ENCODE peak calls at places on chromosomes 7 and 10, in seven cellular contexts. T is mesendoderm, F is neuronal stem cell, M is H9, D is IMR-90, X is trophoblast cell, C is H1. Z is an unnamed sample. For H3K79me1, the result is how much of the 10 kb centered on the place peaks cover.

GRCh38 chr7:26038201-26038990 is 113.6 kb upstream of the NFE2L3 start:
- DNase-seq in T (no peak), F (no peak), M (no peak), D (no peak), X (no peak), C (no peak), Z (no peak)

GRCh38 chr10:128035557-128035973 is 90.7 kb downstream of the MKI67 start:
- DNase-seq in T (peak), F (peak), M (peak), D (no peak), X (peak), C (peak), Z (peak)

GRCh38 chr10:87913170-87913921 is 49.9 kb downstream of the PTEN start:
- DNase-seq in T (no peak), F (peak), M (no peak), D (no peak), X (no peak), C (no peak), Z (no peak)

GRCh38 chr10:100364735-100365391 is 17.8 kb downstream of the SCD start:
- DNase-seq in T (peak), F (no peak), M (peak), D (peak), X (peak), C (no peak), Z (peak)

GRCh38 chr10:93079663-93080349 is 6.1 kb downstream of the CYP26A1 start:
- DNase-seq in T (peak), F (no peak), M (no peak), D (no peak), X (no peak), C (no peak), Z (no peak)

GRCh38 chr7:140005754-140006503 is 56.8 kb downstream of the PARP12 start:
- DNase-seq in T (peak), F (peak), M (peak), D (no peak), X (peak), C (peak), Z (peak)

GRCh38 chr10:48775206-48775517 is 90.5 kb downstream of the WDFY4 start:
- DNase-seq in T (no peak), F (no peak), M (no peak), D (no peak), X (no peak), C (no peak), Z (no peak)

GRCh38 chr7:84507529-84507928 is 312.9 kb upstream of the SEMA3A start:
- DNase-seq in T (no peak), F (no peak), M (no peak), D (no peak), X (no peak), C (no peak), Z (no peak)

GRCh38 chr7:20541615-20542349 is 73.7 kb upstream of the ABCB5 start:
- DNase-seq in T (no peak), F (no peak), M (no peak), D (no peak), X (no peak), C (no peak), Z (no peak)

GRCh38 chr10:99708428-99709010 is 23.4 kb downstream of the COX15 start:
- DNase-seq in T (no peak), F (no peak), M (no peak), D (peak), X (no peak), C (no peak), Z (peak)

GRCh38 chr7:71266912-71267311 is 135.0 kb downstream of the GALNT17 start:
- DNase-seq in T (peak), F (no peak), M (no peak), D (no peak), X (no peak), C (no peak), Z (no peak)

GRCh38 chr7:101562531-101563197 is 66.4 kb downstream of the MYL10 start:
- DNase-seq in T (no peak), F (no peak), M (peak), D (no peak), X (no peak), C (no peak), Z (no peak)

GRCh38 chr7:21611129-21611528 is 68.3 kb downstream of the DNAH11 start:
- DNase-seq in T (no peak), F (no peak), M (no peak), D (no peak), X (no peak), C (no peak), Z (no peak)

GRCh38 chr10:91590904-91591791 is 41.7 kb downstream of the PPP1R3C start:
- DNase-seq in T (peak), F (no peak), M (no peak), D (peak), X (no peak), C (no peak), Z (peak)

GRCh38 chr7:139680676-139681462 is 96.9 kb downstream of the HIPK2 start:
- DNase-seq in T (peak), F (no peak), M (no peak), D (peak), X (peak), C (no peak), Z (peak)

GRCh38 chr7:130290745-130291144 is 2.2 kb upstream of the CPA4 start:
- DNase-seq in T (peak), F (no peak), M (no peak), D (peak), X (peak), C (no peak), Z (peak)

GRCh38 chr10:17144032-17144431 is 14.4 kb upstream of the CUBN start:
- DNase-seq in T (no peak), F (no peak), M (no peak), D (no peak), X (no peak), C (no peak), Z (no peak)

GRCh38 chr7:151134743-151135524 is 32.6 kb downstream of the GBX1 start:
- DNase-seq in T (no peak), F (no peak), M (no peak), D (no peak), X (no peak), C (no peak), Z (no peak)

GRCh38 chr10:80322158-80322557 is 32.7 kb upstream of the MAT1A start:
- DNase-seq in T (peak), F (no peak), M (no peak), D (no peak), X (peak), C (no peak), Z (no peak)

GRCh38 chr7:137878333-137878961 is 31.7 kb upstream of the DGKI start:
- DNase-seq in T (peak), F (no peak), M (no peak), D (peak), X (no peak), C (no peak), Z (no peak)

GRCh38 chr7:734808-735207 is 7.7 kb upstream of the PRKAR1B start:
- DNase-seq in T (peak), F (no peak), M (no peak), D (no peak), X (no peak), C (no peak), Z (no peak)

GRCh38 chr7:23276381-23276780 is 22.8 kb upstream of the MALSU1 start:
- DNase-seq in T (peak), F (no peak), M (peak), D (no peak), X (no peak), C (peak), Z (peak)

GRCh38 chr10:96502561-96503267 is 11.0 kb downstream of the TLL2 start:
- DNase-seq in T (no peak), F (no peak), M (no peak), D (no peak), X (no peak), C (no peak), Z (no peak)

GRCh38 chr10:77636286-77636966 is 1.2 kb downstream of the KCNMA1 start:
- DNase-seq in T (peak), F (no peak), M (peak), D (no peak), X (no peak), C (no peak), Z (no peak)

GRCh38 chr7:82559203-82559805 is 115.7 kb upstream of the CACNA2D1 start:
- DNase-seq in T (peak), F (peak), M (peak), D (no peak), X (no peak), C (no peak), Z (no peak)

GRCh38 chr7:33250421-33250827 is 121.1 kb downstream of the BBS9 start:
- DNase-seq in T (no peak), F (no peak), M (no peak), D (peak), X (no peak), C (no peak), Z (peak)

GRCh38 chr7:36128448-36129047 is 24.5 kb upstream of the EEPD1 start:
- DNase-seq in T (peak), F (no peak), M (peak), D (peak), X (peak), C (no peak), Z (peak)

GRCh38 chr10:11609492-11610093 is 1.9 kb downstream of the USP6NL start:
- DNase-seq in T (peak), F (no peak), M (no peak), D (no peak), X (no peak), C (no peak), Z (peak)

GRCh38 chr10:1241322-1241890 is 185.2 kb downstream of the WDR37 start:
- DNase-seq in T (no peak), F (no peak), M (no peak), D (no peak), X (no peak), C (no peak), Z (no peak)

GRCh38 chr7:39459606-39460090 is 106.6 kb upstream of the YAE1 start:
- DNase-seq in T (no peak), F (no peak), M (no peak), D (no peak), X (no peak), C (no peak), Z (no peak)

GRCh38 chr7:101564778-101565211 is 64.3 kb downstream of the MYL10 start:
- DNase-seq in T (peak), F (peak), M (peak), D (no peak), X (no peak), C (peak), Z (no peak)

GRCh38 chr10:133554600-133554999 is 10.8 kb downstream of the SYCE1 start:
- DNase-seq in T (no peak), F (no peak), M (no peak), D (no peak), X (no peak), C (no peak), Z (no peak)

GRCh38 chr7:77697535-77697831 is 1.2 kb downstream of the RSBN1L start:
- DNase-seq in T (no peak), F (no peak), M (no peak), D (no peak), X (no peak), C (no peak), Z (no peak)

GRCh38 chr7:108002726-108003590 is at the start of gene LAMB1:
- DNase-seq in T (peak), F (peak), M (peak), D (peak), X (peak), C (no peak), Z (peak)

GRCh38 chr7:30750574-30751256 is 1.2 kb upstream of the INMT start:
- DNase-seq in T (no peak), F (no peak), M (no peak), D (peak), X (no peak), C (no peak), Z (peak)

GRCh38 chr10:117420768-117421167 is 45.5 kb upstream of the PDZD8 start:
- DNase-seq in T (no peak), F (no peak), M (no peak), D (no peak), X (no peak), C (no peak), Z (no peak)

GRCh38 chr10:34814228-34815173 is 595 bp downstream of the PARD3 start:
- DNase-seq in T (peak), F (peak), M (peak), D (peak), X (peak), C (no peak), Z (peak)

GRCh38 chr10:79028456-79029010 is 40.2 kb upstream of the ZMIZ1 start:
- DNase-seq in T (no peak), F (no peak), M (no peak), D (no peak), X (no peak), C (no peak), Z (no peak)

GRCh38 chr10:79026806-79027146 is 42.0 kb upstream of the ZMIZ1 start:
- DNase-seq in T (no peak), F (no peak), M (no peak), D (no peak), X (no peak), C (no peak), Z (no peak)

GRCh38 chr10:79027147-79028055 is 41.4 kb upstream of the ZMIZ1 start:
- DNase-seq in T (no peak), F (no peak), M (no peak), D (no peak), X (no peak), C (no peak), Z (no peak)

GRCh38 chr10:79029478-79030390 is 39.0 kb upstream of the ZMIZ1 start:
- DNase-seq in T (no peak), F (no peak), M (no peak), D (no peak), X (no peak), C (no peak), Z (no peak)

DNA sequence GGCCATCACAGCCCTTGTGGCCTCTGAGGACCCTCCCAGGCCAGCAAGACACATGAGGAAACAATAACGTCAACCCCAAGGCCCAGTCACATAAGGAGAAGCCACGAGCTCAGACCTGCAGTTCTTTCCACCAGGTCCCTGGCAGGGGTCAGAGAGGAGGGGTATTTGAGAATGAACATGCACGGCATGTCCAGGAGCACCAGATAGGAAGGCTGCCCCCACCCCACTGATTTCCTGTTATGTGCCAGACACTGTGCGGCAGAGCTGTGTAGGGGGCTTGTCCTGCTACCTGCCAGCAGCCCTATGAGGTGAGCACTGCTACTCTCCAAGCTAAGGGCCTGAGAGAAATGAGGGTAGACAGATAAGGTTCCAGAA is 40.7 kb upstream of the ZMIZ1 start:
- DNase-seq in T (no peak), F (no peak), M (no peak), D (no peak), X (no peak), C (no peak), Z (no peak)
- H2BK5ac ChIP-seq in T (no peak), F (peak), M (no peak), D (no peak), X (no peak), C (no peak), Z (no peak)

DNA sequence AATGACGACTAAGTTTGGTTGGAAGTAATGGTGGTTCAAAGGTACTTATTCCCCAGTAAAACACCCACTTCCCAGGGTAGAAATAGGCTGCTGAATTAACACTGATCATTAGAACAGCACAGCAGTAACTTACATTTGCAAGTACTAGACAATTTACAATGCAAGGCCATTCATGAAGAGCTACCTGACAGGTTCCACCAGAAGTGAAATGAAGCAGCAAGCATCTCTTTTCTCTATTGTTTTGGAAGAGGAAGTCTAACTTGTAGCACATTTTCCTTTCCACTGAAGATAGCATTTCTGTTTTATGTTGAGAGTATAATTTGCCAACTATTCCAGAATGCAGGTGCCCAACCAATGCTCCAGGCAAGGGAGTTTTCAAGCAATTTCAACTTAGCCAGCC is 145.9 kb downstream of the CREB5 start:
- DNase-seq in T (no peak), F (no peak), M (no peak), D (no peak), X (no peak), C (no peak), Z (no peak)
- H3K79me1 ChIP-seq in T (under half), F (under half), M (under half), D (under half), X (under half), C (under half), Z (under half)

GRCh38 chr7:2606539-2606936 is 25.2 kb upstream of the TTYH3 start:
- DNase-seq in T (no peak), F (no peak), M (no peak), D (no peak), X (no peak), C (no peak), Z (no peak)

GRCh38 chr7:2609001-2609411 is 22.8 kb upstream of the TTYH3 start:
- DNase-seq in T (peak), F (no peak), M (peak), D (peak), X (peak), C (no peak), Z (peak)

GRCh38 chr7:2607913-2608899 is 23.6 kb upstream of the TTYH3 start:
- DNase-seq in T (no peak), F (no peak), M (peak), D (no peak), X (peak), C (no peak), Z (no peak)

GRCh38 chr7:2605608-2606538 is 25.9 kb upstream of the TTYH3 start:
- DNase-seq in T (no peak), F (no peak), M (no peak), D (no peak), X (no peak), C (no peak), Z (no peak)

DNA sequence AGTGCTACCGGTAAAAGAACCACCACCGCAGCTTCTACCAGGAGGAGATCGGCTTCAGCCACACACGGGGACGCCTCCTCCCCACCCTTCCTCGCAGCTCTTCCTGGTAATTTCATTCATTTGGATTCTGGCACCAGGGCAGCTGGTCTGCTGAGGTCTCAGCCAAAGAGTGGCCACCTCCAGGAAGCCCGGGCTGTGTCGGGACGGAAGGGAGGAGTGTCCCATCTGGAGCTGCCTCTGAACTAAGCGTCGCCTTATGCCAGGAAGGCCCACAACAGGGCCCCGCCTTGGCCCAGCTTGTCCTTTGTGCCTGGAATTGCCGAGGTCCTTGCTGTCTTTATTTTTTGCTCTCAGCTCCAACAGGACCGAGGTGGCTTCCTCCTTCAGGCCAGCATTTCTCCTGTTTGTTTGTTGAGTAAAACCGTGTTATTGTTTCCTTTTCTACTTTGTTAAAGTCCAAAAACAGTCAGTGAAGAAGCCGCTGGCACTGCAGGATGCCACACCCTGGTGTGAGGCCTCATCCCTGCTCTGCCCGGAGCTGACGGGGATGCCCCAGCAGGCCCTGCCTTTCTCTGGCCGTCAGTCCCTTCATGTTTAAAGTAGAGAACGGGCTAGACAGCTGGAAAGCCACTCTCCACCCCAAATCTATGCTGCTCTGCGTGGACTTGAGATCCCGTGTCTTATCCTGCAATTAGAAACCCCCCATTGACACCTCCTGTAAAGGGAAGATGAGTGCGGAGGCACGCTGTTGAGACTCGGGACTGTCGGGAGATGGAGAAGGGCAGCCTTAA is 24.5 kb upstream of the TTYH3 start:
- DNase-seq in T (no peak), F (no peak), M (no peak), D (no peak), X (no peak), C (no peak), Z (no peak)
- H3K4ac ChIP-seq in T (no peak), F (no peak), M (no peak), D (no peak), X (no peak), C (no peak), Z (no peak)

DNA sequence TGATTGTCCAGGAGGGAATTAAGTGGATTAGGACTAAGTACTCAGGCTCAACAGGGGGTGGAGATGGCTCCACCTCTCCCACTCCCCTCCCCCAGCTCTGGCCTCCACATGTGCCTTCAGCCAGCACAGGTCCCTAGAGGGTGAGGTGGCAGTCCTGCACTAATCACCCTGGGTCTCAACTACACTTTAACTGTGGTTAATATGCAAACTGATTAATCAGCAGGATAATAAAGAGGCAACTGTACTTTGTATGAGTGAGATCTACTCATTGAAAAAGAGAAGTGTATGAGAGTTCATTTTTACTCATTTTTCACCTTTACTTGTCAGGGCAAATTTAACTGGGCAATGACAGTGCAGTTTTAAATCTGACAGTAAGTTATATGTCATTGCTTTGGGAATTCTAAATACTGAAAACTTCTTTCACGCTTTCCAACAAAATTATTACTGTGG is 223.8 kb upstream of the CCDC6 start:
- DNase-seq in T (peak), F (peak), M (peak), D (no peak), X (no peak), C (no peak), Z (no peak)
- H2BK5ac ChIP-seq in T (no peak), F (no peak), M (no peak), D (no peak), X (no peak), C (no peak), Z (no peak)

DNA sequence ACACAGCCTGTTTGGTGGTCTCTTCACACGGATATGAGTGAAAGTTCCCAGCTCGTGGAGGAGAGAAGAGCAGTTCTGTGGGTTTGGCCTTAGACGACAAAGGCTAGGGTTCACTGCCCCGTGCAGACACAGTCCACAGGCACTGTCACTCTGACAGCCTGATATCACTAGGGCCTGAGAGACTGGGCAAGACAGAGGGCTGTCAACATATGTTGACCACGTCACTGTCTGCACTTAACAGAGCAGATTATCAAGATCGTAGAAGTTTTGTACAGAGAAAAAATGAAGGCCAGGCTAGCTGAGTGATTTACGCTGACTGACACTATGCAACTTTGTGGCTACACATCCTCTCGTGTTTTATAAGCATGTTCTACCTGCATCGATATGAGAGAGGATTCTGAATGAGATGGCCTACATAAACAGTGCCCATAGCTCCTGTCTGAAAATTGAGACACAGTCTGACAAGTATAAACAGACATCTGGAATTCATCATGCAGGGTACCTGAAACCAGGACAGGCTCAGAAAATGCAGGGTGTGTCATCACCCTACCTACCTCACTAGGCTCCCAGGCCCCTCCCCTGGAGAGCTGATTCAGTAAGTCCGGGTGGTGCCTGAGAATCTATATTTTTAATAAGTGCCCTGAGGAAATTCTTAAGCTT is 120.0 kb downstream of the SGMS1 start:
- DNase-seq in T (peak), F (no peak), M (no peak), D (no peak), X (peak), C (no peak), Z (no peak)
- H3K79me1 ChIP-seq in T (under half), F (under half), M (under half), D (under half), X (under half), C (under half), Z (under half)

GRCh38 chr10:84049300-84050015 is 89.9 kb upstream of the GHITM start:
- DNase-seq in T (no peak), F (no peak), M (no peak), D (no peak), X (no peak), C (no peak), Z (no peak)
- H3K4ac ChIP-seq in T (no peak), F (no peak), M (no peak), D (no peak), X (no peak), C (no peak), Z (no peak)

Z was measured in mesenchymal stem cell.